ENCODE peak calls at places on chromosome 7, in four cellular contexts. V is MM.1S, J is mucosa of descending colon, H is OCI-LY7. E is an unnamed sample.

GRCh38 chr7:95157381-95157780 is 167.0 kb downstream of the PON1 start:
- DNase-seq in V (no peak), J (no peak), H (no peak), E (no peak)

GRCh38 chr7:36967387-36967786 is 243.1 kb upstream of the AOAH start:
- DNase-seq in V (peak), J (no peak), H (peak), E (no peak)

GRCh38 chr7:50848203-50848602 is 65.5 kb upstream of the GRB10 start:
- DNase-seq in V (no peak), J (no peak), H (no peak), E (no peak)

GRCh38 chr7:741191-741671 is 14.2 kb upstream of the PRKAR1B start:
- DNase-seq in V (no peak), J (peak), H (no peak), E (no peak)

GRCh38 chr7:5417106-5418071 is 6.2 kb downstream of the TNRC18 start:
- DNase-seq in V (no peak), J (peak), H (no peak), E (no peak)

GRCh38 chr7:91239171-91239604 is 25.0 kb upstream of the FZD1 start:
- DNase-seq in V (no peak), J (no peak), H (no peak), E (no peak)

GRCh38 chr7:14228341-14228740 is 238.9 kb upstream of the ETV1 start:
- DNase-seq in V (no peak), J (no peak), H (no peak), E (no peak)

GRCh38 chr7:1961776-1962276 is 270.9 kb downstream of the MAD1L1 start:
- DNase-seq in V (no peak), J (no peak), H (no peak), E (peak)

GRCh38 chr7:157000047-157000726 is 10.3 kb downstream of the MNX1 start:
- DNase-seq in V (peak), J (peak), H (no peak), E (no peak)

GRCh38 chr7:153430931-153431330 is 621.3 kb upstream of the DPP6 start:
- DNase-seq in V (no peak), J (no peak), H (no peak), E (no peak)

GRCh38 chr7:815284-816216 is 16.7 kb upstream of the SUN1 start:
- DNase-seq in V (no peak), J (peak), H (peak), E (no peak)

GRCh38 chr7:143013897-143014296 is 13.0 kb downstream of the OR9A2 start:
- DNase-seq in V (no peak), J (no peak), H (no peak), E (no peak)

GRCh38 chr7:106031271-106032029 is 68.4 kb downstream of the CDHR3 start:
- DNase-seq in V (no peak), J (no peak), H (no peak), E (no peak)

GRCh38 chr7:150631084-150631824 is 931 bp downstream of the GIMAP6 start:
- DNase-seq in V (no peak), J (peak), H (no peak), E (no peak)

GRCh38 chr7:82542665-82543064 is 99.1 kb upstream of the CACNA2D1 start:
- DNase-seq in V (no peak), J (no peak), H (no peak), E (no peak)

GRCh38 chr7:41943098-41943577 is 240.2 kb upstream of the INHBA start:
- DNase-seq in V (peak), J (peak), H (peak), E (no peak)

GRCh38 chr7:159141159-159141558 is 3.5 kb downstream of the VIPR2 start:
- DNase-seq in V (no peak), J (no peak), H (no peak), E (no peak)

GRCh38 chr7:69187824-69188335 is 410.4 kb upstream of the AUTS2 start:
- DNase-seq in V (no peak), J (no peak), H (no peak), E (no peak)

GRCh38 chr7:77409005-77409738 is 7.0 kb downstream of the GSAP start:
- DNase-seq in V (no peak), J (no peak), H (no peak), E (no peak)

GRCh38 chr7:127885222-127885772 is 145.9 kb downstream of the LRRC4 start:
- DNase-seq in V (no peak), J (no peak), H (no peak), E (no peak)

GRCh38 chr7:16295558-16295957 is 125.8 kb downstream of the CRPPA start:
- DNase-seq in V (no peak), J (no peak), H (no peak), E (no peak)

GRCh38 chr7:47556511-47557180 is 25.3 kb downstream of the TNS3 start:
- DNase-seq in V (no peak), J (peak), H (no peak), E (no peak)

GRCh38 chr7:116128139-116128538 is 82.2 kb upstream of the TES start:
- DNase-seq in V (no peak), J (no peak), H (no peak), E (no peak)

GRCh38 chr7:140902305-140902953 is 22.3 kb downstream of the BRAF start:
- DNase-seq in V (no peak), J (no peak), H (peak), E (no peak)

GRCh38 chr7:21104124-21104500 is 317.4 kb upstream of the SP8 start:
- DNase-seq in V (no peak), J (no peak), H (no peak), E (no peak)

GRCh38 chr7:41006591-41006990 is 696.3 kb downstream of the INHBA start:
- DNase-seq in V (no peak), J (no peak), H (no peak), E (no peak)

GRCh38 chr7:36475371-36475770 is 85.7 kb downstream of the ANLN start:
- DNase-seq in V (no peak), J (no peak), H (no peak), E (no peak)

GRCh38 chr7:101532400-101533102 is 96.5 kb downstream of the MYL10 start:
- DNase-seq in V (no peak), J (no peak), H (no peak), E (no peak)

GRCh38 chr7:101532000-101532399 is 97.1 kb downstream of the MYL10 start:
- DNase-seq in V (peak), J (no peak), H (peak), E (no peak)

GRCh38 chr7:101527844-101528667 is 101.0 kb downstream of the MYL10 start:
- DNase-seq in V (no peak), J (no peak), H (no peak), E (no peak)

GRCh38 chr7:101533103-101533465 is 96.0 kb downstream of the MYL10 start:
- DNase-seq in V (no peak), J (no peak), H (no peak), E (no peak)

GRCh38 chr7:101529560-101529959 is 99.5 kb downstream of the MYL10 start:
- DNase-seq in V (no peak), J (no peak), H (no peak), E (no peak)
- H3K4me3 ChIP-seq in V (no peak), J (no peak), H (no peak), E (no peak)

GRCh38 chr7:18792866-18793595 is 297.5 kb downstream of the HDAC9 start:
- DNase-seq in V (no peak), J (no peak), H (no peak), E (no peak)

GRCh38 chr7:18798018-18798906 is 302.7 kb downstream of the HDAC9 start:
- DNase-seq in V (no peak), J (no peak), H (no peak), E (no peak)

GRCh38 chr7:18799899-18800298 is 304.4 kb downstream of the HDAC9 start:
- DNase-seq in V (no peak), J (no peak), H (no peak), E (no peak)

GRCh38 chr7:18796216-18796615 is 300.7 kb downstream of the HDAC9 start:
- DNase-seq in V (no peak), J (no peak), H (no peak), E (no peak)
- TF ChIP-seq CTCF in V (no peak), J (no peak), H (no peak), E (no peak)

GRCh38 chr7:148930335-148930734 is 46.2 kb upstream of the EZH2 start:
- DNase-seq in V (no peak), J (no peak), H (no peak), E (no peak)
- H3K4me3 ChIP-seq in V (no peak), J (no peak), H (no peak), E (no peak)

DNA sequence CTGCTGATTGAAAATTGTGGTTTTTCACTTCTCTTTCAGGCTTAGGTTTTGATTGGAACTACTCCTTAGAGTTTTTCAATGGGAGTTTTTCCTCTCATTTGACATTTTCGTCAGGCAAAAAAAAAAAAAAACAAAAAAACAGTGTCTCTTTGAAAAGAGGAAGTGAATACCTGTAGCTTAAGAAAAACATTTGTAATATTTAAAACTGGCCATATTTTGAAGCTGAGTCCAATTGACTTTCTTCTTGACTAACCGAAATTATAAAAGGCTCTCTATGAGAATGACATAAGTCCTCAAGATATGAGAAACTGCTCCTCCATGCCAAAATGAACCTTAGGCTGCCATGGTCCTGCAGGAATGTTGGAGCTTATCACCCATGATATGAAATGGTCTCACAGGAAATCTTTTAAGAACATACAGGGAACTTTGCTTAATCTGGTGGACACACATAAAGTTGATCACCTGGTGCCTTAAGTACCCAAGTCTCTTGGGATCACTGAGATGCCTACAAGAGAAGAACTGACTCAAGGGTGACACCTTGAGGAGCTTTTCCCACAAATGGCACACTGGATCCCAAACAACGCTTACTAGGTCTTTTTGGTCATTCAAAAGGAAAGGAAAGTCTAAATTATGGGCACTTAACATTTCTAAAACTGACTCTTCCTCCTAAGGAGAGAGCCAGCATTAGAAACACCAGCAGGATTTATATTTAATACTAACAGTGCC is 263.4 kb downstream of the CDC14C start:
- DNase-seq in V (no peak), J (no peak), H (peak), E (no peak)
- TF ChIP-seq CTCF in V (peak), J (no peak), H (peak), E (peak)

GRCh38 chr7:98398567-98399372 is 2.1 kb downstream of the BAIAP2L1 start:
- DNase-seq in V (no peak), J (no peak), H (no peak), E (no peak)

GRCh38 chr7:98399903-98400537 is 870 bp downstream of the BAIAP2L1 start:
- DNase-seq in V (no peak), J (no peak), H (no peak), E (no peak)

GRCh38 chr7:98396768-98397167 is 4.1 kb downstream of the BAIAP2L1 start:
- DNase-seq in V (no peak), J (no peak), H (no peak), E (no peak)

GRCh38 chr7:98400538-98401427 is at the start of gene BAIAP2L1:
- DNase-seq in V (peak), J (peak), H (peak), E (no peak)

GRCh38 chr7:98399462-98399861 is 1.4 kb downstream of the BAIAP2L1 start:
- DNase-seq in V (no peak), J (no peak), H (no peak), E (no peak)
- H3K4me3 ChIP-seq in V (peak), J (peak), H (no peak), E (peak)

GRCh38 chr7:122901250-122901649 is 15.0 kb upstream of the CADPS2 start:
- DNase-seq in V (no peak), J (no peak), H (no peak), E (no peak)

GRCh38 chr7:122902751-122903495 is 16.7 kb upstream of the CADPS2 start:
- DNase-seq in V (no peak), J (no peak), H (no peak), E (no peak)
- TF ChIP-seq CTCF in V (peak), J (no peak), H (peak), E (peak)

GRCh38 chr7:155188821-155189599 is 108.7 kb upstream of the INSIG1 start:
- DNase-seq in V (no peak), J (no peak), H (no peak), E (no peak)
- H3K4me3 ChIP-seq in V (no peak), J (no peak), H (no peak), E (no peak)

DNA sequence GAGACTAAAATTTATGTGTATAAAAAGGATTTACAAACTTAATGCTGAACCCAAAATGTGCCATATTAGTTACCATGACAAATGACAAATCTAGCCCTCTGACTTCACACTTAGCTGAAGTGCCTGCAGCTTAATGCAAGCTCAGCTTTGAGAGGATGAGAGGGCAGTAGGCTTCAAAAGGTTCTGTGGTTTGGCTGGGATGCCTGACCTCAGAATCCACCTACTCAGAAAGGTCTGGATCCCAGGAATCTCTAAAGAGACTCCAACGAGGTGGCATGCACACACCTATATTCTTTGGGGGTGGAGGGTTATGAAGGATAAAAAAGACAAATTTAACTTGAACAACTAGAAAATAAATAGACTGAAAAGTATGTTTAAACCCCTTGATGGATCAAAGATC is 213.4 kb downstream of the TAX1BP1 start:
- DNase-seq in V (no peak), J (no peak), H (no peak), E (no peak)
- TF ChIP-seq CTCF in V (no peak), J (no peak), H (no peak), E (no peak)

DNA sequence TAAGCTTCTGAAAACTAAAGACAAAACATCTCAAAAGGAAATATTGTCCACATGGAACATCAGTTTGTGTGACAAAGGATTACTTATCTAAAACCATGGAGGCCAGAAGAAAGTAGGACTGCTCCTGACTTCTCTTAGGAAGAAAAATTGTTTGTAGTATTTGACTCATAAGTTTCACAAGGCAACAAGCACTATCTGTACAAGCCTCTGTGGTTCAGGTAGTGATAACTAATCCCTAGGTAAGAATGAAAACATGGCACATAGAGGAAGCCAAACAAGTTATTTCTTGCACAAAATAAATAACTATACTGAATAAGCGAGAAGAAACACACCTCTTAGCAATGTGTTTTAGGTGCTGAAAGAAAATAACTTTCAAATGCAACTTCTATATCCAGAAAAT is 30.3 kb downstream of the TFPI2 start:
- DNase-seq in V (no peak), J (no peak), H (no peak), E (no peak)
- H3K4me3 ChIP-seq in V (no peak), J (no peak), H (no peak), E (no peak)

E was measured in GM12864.